ENCODE peak calls at places on chromosome 5, in five cellular contexts. Z is left kidney, I is HuH-7.5, N is myocyte, J is AG04450. R is an unnamed sample.
A peak's percentile ranks its signal among the peaks of the same experiment; 100 is the strongest.

GRCh38 chr5:151863566-151863965 is 61.1 kb downstream of the GLRA1 start:
- DNase-seq in Z (no peak), I (no peak), J (no peak), N (no peak), R (no peak)

GRCh38 chr5:1874820-1875219 is 7.9 kb downstream of the IRX4 start:
- DNase-seq in J (no peak), N (no peak), I (no peak), Z (peak; percentile 83), R (no peak)

GRCh38 chr5:149424371-149425315 is 45.6 kb upstream of the IL17B start:
- DNase-seq in N (no peak), Z (peak; percentile 61), J (no peak), I (no peak), R (no peak)

GRCh38 chr5:39236718-39237117 is 17.4 kb upstream of the FYB1 start:
- DNase-seq in J (no peak), N (no peak), I (no peak), Z (no peak), R (no peak)

GRCh38 chr5:139014726-139015125 is 139.6 kb upstream of the LRRTM2 start:
- DNase-seq in J (peak; percentile 51), Z (no peak), I (no peak), N (peak; percentile 29), R (peak; percentile 47)

GRCh38 chr5:111172504-111172903 is 51.7 kb upstream of the CAMK4 start:
- DNase-seq in N (no peak), Z (no peak), I (no peak), J (no peak), R (no peak)

GRCh38 chr5:54309751-54310432 is 481 bp downstream of the ARL15 start:
- DNase-seq in J (no peak), Z (peak; percentile 78), N (no peak), I (peak; percentile 16), R (peak; percentile 33)

GRCh38 chr5:163504091-163504931 is 1.1 kb upstream of the MAT2B start:
- DNase-seq in N (peak; percentile 68), I (no peak), J (no peak), Z (peak; percentile 92), R (peak; percentile 69)

GRCh38 chr5:92780057-92780456 is 801.0 kb downstream of the NR2F1-AS1 start:
- DNase-seq in I (no peak), N (no peak), Z (no peak), J (no peak), R (no peak)

GRCh38 chr5:59799668-59800374 is 93.7 kb downstream of the PDE4D start:
- DNase-seq in Z (peak; percentile 72), N (peak; percentile 71), J (no peak), I (no peak), R (peak; percentile 55)

GRCh38 chr5:177086918-177087706 is 397 bp downstream of the FGFR4 start:
- DNase-seq in Z (peak; percentile 93), I (peak; percentile 98), J (no peak), N (peak; percentile 75), R (peak; percentile 41)

GRCh38 chr5:80275347-80275746 is 19.5 kb upstream of the SERINC5 start:
- DNase-seq in N (peak; percentile 46), J (no peak), Z (peak; percentile 77), I (no peak), R (no peak)

GRCh38 chr5:58318468-58318867 is 141.4 kb downstream of the PLK2 start:
- DNase-seq in N (no peak), Z (no peak), J (no peak), I (no peak), R (no peak)

GRCh38 chr5:142892021-142892420 is 121.8 kb downstream of the ARHGAP26 start:
- DNase-seq in Z (no peak), J (no peak), I (no peak), N (no peak), R (no peak)

R was measured in RKO.